ENCODE peak calls at places on chromosomes 16 and 17, in six cellular contexts. One of them, this sample, is unnamed.

GRCh38 chr17:43427362-43428043 is 28.7 kb downstream of the ARL4D start:
- DNase-seq in A549: no peak
- DNase-seq in stimulated activated CD4-positive, alpha-beta T cell treated with anti-CD3 and anti-CD28 coated beads, Interleukin-1b, Interleukin-23, amount 100 ng/mL, for 48 hours: no peak
- DNase-seq in substantia nigra: no peak
- DNase-seq in EH: no peak
- DNase-seq in ACHN: no peak
- DNase-seq in this sample: no peak

GRCh38 chr16:560701-561412 is 663 bp downstream of the PRR35 start:
- DNase-seq in A549: no peak
- DNase-seq in stimulated activated CD4-positive, alpha-beta T cell treated with anti-CD3 and anti-CD28 coated beads, Interleukin-1b, Interleukin-23, amount 100 ng/mL, for 48 hours: no peak
- DNase-seq in substantia nigra: no peak
- DNase-seq in EH: no peak
- DNase-seq in ACHN: no peak
- DNase-seq in this sample: no peak

GRCh38 chr16:30949655-30950515 is 1.0 kb downstream of the ORAI3 start:
- DNase-seq in A549: peak; percentile 19
- DNase-seq in stimulated activated CD4-positive, alpha-beta T cell treated with anti-CD3 and anti-CD28 coated beads, Interleukin-1b, Interleukin-23, amount 100 ng/mL, for 48 hours: peak; percentile 52
- DNase-seq in substantia nigra: peak; percentile 45
- DNase-seq in EH: peak; percentile 86
- DNase-seq in ACHN: peak; percentile 95
- DNase-seq in this sample: peak; percentile 72

GRCh38 chr17:17313350-17313991 is 10.3 kb downstream of the NT5M start:
- DNase-seq in A549: peak; percentile 85
- DNase-seq in stimulated activated CD4-positive, alpha-beta T cell treated with anti-CD3 and anti-CD28 coated beads, Interleukin-1b, Interleukin-23, amount 100 ng/mL, for 48 hours: peak; percentile 71
- DNase-seq in substantia nigra: peak; percentile 7
- DNase-seq in EH: peak; percentile 34
- DNase-seq in ACHN: peak; percentile 53
- DNase-seq in this sample: peak; percentile 48

GRCh38 chr17:45700171-45701090 is 83.7 kb upstream of the CRHR1 start:
- DNase-seq in A549: no peak
- DNase-seq in stimulated activated CD4-positive, alpha-beta T cell treated with anti-CD3 and anti-CD28 coated beads, Interleukin-1b, Interleukin-23, amount 100 ng/mL, for 48 hours: no peak
- DNase-seq in substantia nigra: no peak
- DNase-seq in EH: no peak
- DNase-seq in ACHN: no peak
- DNase-seq in this sample: no peak

GRCh38 chr17:78415821-78416301 is 37.4 kb downstream of the PGS1 start:
- DNase-seq in A549: no peak
- DNase-seq in stimulated activated CD4-positive, alpha-beta T cell treated with anti-CD3 and anti-CD28 coated beads, Interleukin-1b, Interleukin-23, amount 100 ng/mL, for 48 hours: no peak
- DNase-seq in substantia nigra: no peak
- DNase-seq in EH: no peak
- DNase-seq in ACHN: no peak
- DNase-seq in this sample: no peak

GRCh38 chr16:10368984-10369551 is 16.8 kb upstream of the ATF7IP2 start:
- DNase-seq in A549: no peak
- DNase-seq in stimulated activated CD4-positive, alpha-beta T cell treated with anti-CD3 and anti-CD28 coated beads, Interleukin-1b, Interleukin-23, amount 100 ng/mL, for 48 hours: no peak
- DNase-seq in substantia nigra: no peak
- DNase-seq in EH: no peak
- DNase-seq in ACHN: peak; percentile 50
- DNase-seq in this sample: no peak

GRCh38 chr17:67044940-67045339 is 586 bp downstream of the CACNG1 start:
- DNase-seq in A549: no peak
- DNase-seq in stimulated activated CD4-positive, alpha-beta T cell treated with anti-CD3 and anti-CD28 coated beads, Interleukin-1b, Interleukin-23, amount 100 ng/mL, for 48 hours: no peak
- DNase-seq in substantia nigra: no peak
- DNase-seq in EH: no peak
- DNase-seq in ACHN: no peak
- DNase-seq in this sample: no peak

GRCh38 chr17:63075969-63076368 is 109.9 kb downstream of the TANC2 start:
- DNase-seq in A549: no peak
- DNase-seq in stimulated activated CD4-positive, alpha-beta T cell treated with anti-CD3 and anti-CD28 coated beads, Interleukin-1b, Interleukin-23, amount 100 ng/mL, for 48 hours: no peak
- DNase-seq in substantia nigra: no peak
- DNase-seq in EH: peak; percentile 32
- DNase-seq in ACHN: no peak
- DNase-seq in this sample: no peak

GRCh38 chr17:12349297-12349696 is 316.4 kb upstream of the MYOCD start:
- DNase-seq in A549: no peak
- DNase-seq in stimulated activated CD4-positive, alpha-beta T cell treated with anti-CD3 and anti-CD28 coated beads, Interleukin-1b, Interleukin-23, amount 100 ng/mL, for 48 hours: no peak
- DNase-seq in substantia nigra: no peak
- DNase-seq in EH: peak; percentile 44
- DNase-seq in ACHN: no peak
- DNase-seq in this sample: no peak

GRCh38 chr17:82076785-82077591 is 11.4 kb upstream of the DUS1L start:
- DNase-seq in A549: no peak
- DNase-seq in stimulated activated CD4-positive, alpha-beta T cell treated with anti-CD3 and anti-CD28 coated beads, Interleukin-1b, Interleukin-23, amount 100 ng/mL, for 48 hours: no peak
- DNase-seq in substantia nigra: no peak
- DNase-seq in EH: no peak
- DNase-seq in ACHN: no peak
- DNase-seq in this sample: no peak

GRCh38 chr16:86701286-86701975 is 123.1 kb downstream of the FOXL1 start:
- DNase-seq in A549: no peak
- DNase-seq in stimulated activated CD4-positive, alpha-beta T cell treated with anti-CD3 and anti-CD28 coated beads, Interleukin-1b, Interleukin-23, amount 100 ng/mL, for 48 hours: no peak
- DNase-seq in substantia nigra: no peak
- DNase-seq in EH: no peak
- DNase-seq in ACHN: no peak
- DNase-seq in this sample: no peak

GRCh38 chr16:69706975-69707340 is 19.4 kb downstream of the NQO1 start:
- DNase-seq in A549: no peak
- DNase-seq in stimulated activated CD4-positive, alpha-beta T cell treated with anti-CD3 and anti-CD28 coated beads, Interleukin-1b, Interleukin-23, amount 100 ng/mL, for 48 hours: no peak
- DNase-seq in substantia nigra: no peak
- DNase-seq in EH: no peak
- DNase-seq in ACHN: no peak
- DNase-seq in this sample: no peak

GRCh38 chr17:37674511-37674910 is 31.3 kb upstream of the DDX52 start:
- DNase-seq in A549: no peak
- DNase-seq in stimulated activated CD4-positive, alpha-beta T cell treated with anti-CD3 and anti-CD28 coated beads, Interleukin-1b, Interleukin-23, amount 100 ng/mL, for 48 hours: no peak
- DNase-seq in substantia nigra: no peak
- DNase-seq in EH: no peak
- DNase-seq in ACHN: no peak
- DNase-seq in this sample: no peak

GRCh38 chr16:30893082-30893743 is 664 bp downstream of the BCL7C start:
- DNase-seq in A549: no peak
- DNase-seq in stimulated activated CD4-positive, alpha-beta T cell treated with anti-CD3 and anti-CD28 coated beads, Interleukin-1b, Interleukin-23, amount 100 ng/mL, for 48 hours: peak; percentile 4
- DNase-seq in substantia nigra: no peak
- DNase-seq in EH: no peak
- DNase-seq in ACHN: no peak
- DNase-seq in this sample: no peak

GRCh38 chr17:12510535-12510934 is 155.2 kb upstream of the MYOCD start:
- DNase-seq in A549: no peak
- DNase-seq in stimulated activated CD4-positive, alpha-beta T cell treated with anti-CD3 and anti-CD28 coated beads, Interleukin-1b, Interleukin-23, amount 100 ng/mL, for 48 hours: no peak
- DNase-seq in substantia nigra: no peak
- DNase-seq in EH: peak; percentile 85
- DNase-seq in ACHN: no peak
- DNase-seq in this sample: no peak